ENCODE peak calls at places on chromosomes 12 and 14, in four cellular contexts. V is A549, E is K562, B is H1. P is an unnamed sample.

GRCh38 chr14:20412876-20413784 is at the start of gene TEP1:
- DNase-seq in E (peak), B (peak), V (peak), P (peak)

GRCh38 chr14:32414808-32415255 is 85.7 kb downstream of the AKAP6 start:
- DNase-seq in B (no peak), V (no peak), E (no peak), P (no peak)

GRCh38 chr12:14396071-14396470 is 30.6 kb downstream of the ATF7IP start:
- DNase-seq in E (no peak), V (no peak), B (no peak), P (no peak)

GRCh38 chr14:50853891-50854290 is 18.0 kb upstream of the ABHD12B start:
- DNase-seq in V (no peak), B (no peak), E (no peak), P (no peak)

GRCh38 chr12:50567926-50568325 is 63.1 kb downstream of the DIP2B start:
- DNase-seq in V (no peak), E (no peak), B (no peak), P (peak)

GRCh38 chr12:3138896-3139590 is 61.9 kb downstream of the TSPAN9 start:
- DNase-seq in B (no peak), V (no peak), E (no peak), P (no peak)

GRCh38 chr12:5512585-5512970 is 80.7 kb downstream of the NTF3 start:
- DNase-seq in E (no peak), B (no peak), V (no peak), P (no peak)

GRCh38 chr14:63542231-63542999 is 762 bp downstream of the PPP2R5E start:
- DNase-seq in V (no peak), E (peak), B (no peak), P (no peak)

GRCh38 chr12:104154806-104155205 is 16.8 kb upstream of the NFYB start:
- DNase-seq in V (no peak), E (no peak), B (no peak), P (no peak)

GRCh38 chr12:132385923-132386751 is 56.7 kb upstream of the GALNT9 start:
- DNase-seq in V (no peak), E (no peak), B (no peak), P (no peak)

GRCh38 chr12:10033783-10034381 is 3.4 kb downstream of the CLEC9A start:
- DNase-seq in E (no peak), V (no peak), B (no peak), P (no peak)

GRCh38 chr12:91551927-91552326 is 369.3 kb upstream of the DCN start:
- DNase-seq in V (no peak), B (no peak), E (no peak), P (no peak)

GRCh38 chr12:119415714-119416113 is 81.2 kb downstream of the CCDC60 start:
- DNase-seq in V (no peak), B (no peak), E (no peak), P (no peak)

DNA sequence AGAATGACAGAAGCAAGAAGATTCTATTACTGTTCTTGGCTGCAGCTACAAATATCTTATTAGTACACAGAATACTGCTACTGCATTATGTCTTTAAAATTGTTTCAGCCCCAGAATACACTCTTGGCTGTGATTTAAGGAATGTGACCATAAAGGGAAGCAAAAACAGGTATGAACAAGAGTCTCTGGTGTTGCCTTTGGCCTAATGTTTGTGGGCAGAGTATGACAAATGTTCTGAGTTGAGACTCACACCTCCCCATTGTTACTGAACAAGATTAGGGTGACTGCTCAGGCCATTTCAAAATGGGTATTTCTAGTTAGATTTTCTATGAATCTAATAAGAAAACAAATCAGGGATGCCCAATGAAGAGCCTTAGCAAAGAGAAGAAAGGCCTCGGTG is 28.5 kb downstream of the TTC6 start:
- DNase-seq in V (no peak), B (no peak), E (no peak), P (no peak)
- TF ChIP-seq JUN in V (no peak), B (no peak), E (no peak), P (no peak)

GRCh38 chr12:113333111-113333750 is 1.7 kb downstream of the SLC8B1 start:
- DNase-seq in V (no peak), E (no peak), B (no peak), P (no peak)

GRCh38 chr12:113330505-113330904 is 4.4 kb downstream of the SLC8B1 start:
- DNase-seq in E (no peak), V (no peak), B (no peak), P (no peak)

GRCh38 chr12:113334786-113335539 is at the start of gene SLC8B1:
- DNase-seq in E (peak), B (peak), V (peak), P (peak)

GRCh38 chr12:113332688-113333087 is 2.2 kb downstream of the SLC8B1 start:
- DNase-seq in V (no peak), E (no peak), B (no peak), P (no peak)

GRCh38 chr12:113333877-113334785 is 778 bp downstream of the SLC8B1 start:
- DNase-seq in E (no peak), V (no peak), B (no peak), P (no peak)
- TF ChIP-seq KDM1A in E (peak), V (no peak), B (no peak), P (peak)

DNA sequence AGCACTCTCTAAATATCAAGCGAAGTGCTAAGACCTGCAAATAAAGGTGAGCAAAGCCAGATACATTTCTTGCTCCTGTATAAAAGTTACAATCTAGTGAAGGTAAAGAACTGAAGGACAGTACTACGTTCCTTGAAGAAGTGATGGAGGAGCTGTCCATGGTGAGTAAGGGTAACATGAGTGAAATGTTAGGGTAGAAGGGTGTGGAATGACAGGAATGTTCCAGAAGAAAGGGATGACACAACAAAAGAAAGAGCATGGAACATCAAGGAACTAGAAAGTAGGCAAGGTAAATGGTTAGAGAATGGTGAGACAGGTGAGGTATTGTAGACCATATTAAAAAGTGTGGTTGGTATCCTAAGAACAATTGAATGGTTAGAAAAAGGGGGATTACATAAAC is 272.4 kb downstream of the ACSS3 start:
- DNase-seq in E (no peak), V (no peak), B (no peak), P (no peak)
- TF ChIP-seq JUN in E (no peak), V (no peak), B (no peak), P (no peak)

DNA sequence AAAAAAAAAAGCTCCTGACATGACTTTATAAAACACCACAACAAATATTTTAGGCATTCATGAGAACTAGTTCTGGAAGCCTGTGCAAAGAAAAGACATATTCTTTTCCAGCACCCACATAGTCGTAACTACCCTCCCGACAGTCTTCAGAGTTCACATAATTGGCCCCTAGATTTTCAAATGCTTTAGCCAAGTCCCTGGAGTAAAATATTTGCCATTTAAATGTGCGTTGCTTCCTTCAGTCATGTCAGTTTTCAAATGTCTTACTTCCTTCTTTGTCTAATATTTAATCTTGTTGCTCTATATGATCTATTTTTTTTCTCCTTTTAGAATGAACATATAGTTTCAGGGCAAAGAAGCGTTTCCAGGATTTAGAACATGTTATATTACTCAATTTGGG is 66.8 kb upstream of the KRAS start:
- DNase-seq in B (no peak), V (no peak), E (no peak), P (no peak)
- TF ChIP-seq KDM1A in B (no peak), V (no peak), E (no peak), P (no peak)

GRCh38 chr12:113104953-113105510 is 30.5 kb downstream of the RASAL1 start:
- DNase-seq in B (no peak), V (no peak), E (no peak), P (no peak)
- TF ChIP-seq JUN in B (no peak), V (no peak), E (no peak), P (no peak)

GRCh38 chr14:91170504-91171121 is 56.7 kb downstream of the DGLUCY start:
- DNase-seq in E (no peak), V (no peak), B (no peak), P (no peak)
- TF ChIP-seq KDM1A in E (no peak), V (no peak), B (no peak), P (no peak)

P was measured in HepG2.